ENCODE peak calls at places on chromosomes 7 and 10, in ten cellular contexts. One of them, this sample, is unnamed.

GRCh38 chr10:8331387-8331786 is 276.9 kb downstream of the GATA3 start:
- ATAC-seq in stimulated activated naive CD8-positive, alpha-beta T cell treated with anti-CD3 and anti-CD28 coated beads, Interleukin-15, amount 100 ng/mL, for 72 hours: no peak
- ATAC-seq in CD8-positive, alpha-beta T cell: peak
- ATAC-seq in A549: no peak
- ATAC-seq in left cardiac atrium: no peak
- ATAC-seq in lower lobe of right lung: no peak
- ATAC-seq in psoas muscle: no peak
- ATAC-seq in sciatic nerve: no peak
- ATAC-seq in HCT116: no peak
- ATAC-seq in left colon: no peak
- ATAC-seq in this sample: peak

GRCh38 chr10:86439544-86439943 is 72.9 kb upstream of the GRID1 start:
- ATAC-seq in lower lobe of right lung: peak
- ATAC-seq in left colon: peak
- ATAC-seq in HCT116: no peak
- ATAC-seq in left cardiac atrium: peak
- ATAC-seq in A549: peak
- ATAC-seq in psoas muscle: peak
- ATAC-seq in sciatic nerve: peak
- ATAC-seq in CD8-positive, alpha-beta T cell: no peak
- ATAC-seq in stimulated activated naive CD8-positive, alpha-beta T cell treated with anti-CD3 and anti-CD28 coated beads, Interleukin-15, amount 100 ng/mL, for 72 hours: no peak
- ATAC-seq in this sample: no peak

GRCh38 chr10:6145979-6146432 is 56.7 kb upstream of the PFKFB3 start:
- ATAC-seq in A549: no peak
- ATAC-seq in stimulated activated naive CD8-positive, alpha-beta T cell treated with anti-CD3 and anti-CD28 coated beads, Interleukin-15, amount 100 ng/mL, for 72 hours: no peak
- ATAC-seq in sciatic nerve: no peak
- ATAC-seq in psoas muscle: no peak
- ATAC-seq in lower lobe of right lung: no peak
- ATAC-seq in left colon: no peak
- ATAC-seq in CD8-positive, alpha-beta T cell: no peak
- ATAC-seq in HCT116: no peak
- ATAC-seq in left cardiac atrium: no peak
- ATAC-seq in this sample: no peak

GRCh38 chr10:17023386-17024298 is 106.0 kb downstream of the CUBN start:
- ATAC-seq in CD8-positive, alpha-beta T cell: peak
- ATAC-seq in A549: peak
- ATAC-seq in left cardiac atrium: peak
- ATAC-seq in lower lobe of right lung: peak
- ATAC-seq in left colon: peak
- ATAC-seq in sciatic nerve: peak
- ATAC-seq in HCT116: peak
- ATAC-seq in psoas muscle: peak
- ATAC-seq in stimulated activated naive CD8-positive, alpha-beta T cell treated with anti-CD3 and anti-CD28 coated beads, Interleukin-15, amount 100 ng/mL, for 72 hours: peak
- ATAC-seq in this sample: peak

GRCh38 chr7:129780257-129781127 is 169.0 kb downstream of the NRF1 start:
- ATAC-seq in A549: peak
- ATAC-seq in HCT116: peak
- ATAC-seq in lower lobe of right lung: peak
- ATAC-seq in stimulated activated naive CD8-positive, alpha-beta T cell treated with anti-CD3 and anti-CD28 coated beads, Interleukin-15, amount 100 ng/mL, for 72 hours: peak
- ATAC-seq in CD8-positive, alpha-beta T cell: peak
- ATAC-seq in left cardiac atrium: peak
- ATAC-seq in sciatic nerve: peak
- ATAC-seq in left colon: peak
- ATAC-seq in psoas muscle: peak
- ATAC-seq in this sample: peak

GRCh38 chr7:128939861-128940410 is 2.2 kb downstream of the IRF5 start:
- ATAC-seq in left cardiac atrium: no peak
- ATAC-seq in psoas muscle: no peak
- ATAC-seq in A549: no peak
- ATAC-seq in HCT116: no peak
- ATAC-seq in left colon: no peak
- ATAC-seq in lower lobe of right lung: peak
- ATAC-seq in stimulated activated naive CD8-positive, alpha-beta T cell treated with anti-CD3 and anti-CD28 coated beads, Interleukin-15, amount 100 ng/mL, for 72 hours: no peak
- ATAC-seq in sciatic nerve: peak
- ATAC-seq in CD8-positive, alpha-beta T cell: no peak
- ATAC-seq in this sample: no peak

GRCh38 chr10:20892796-20893195 is 4.3 kb downstream of the NEBL start:
- ATAC-seq in A549: no peak
- ATAC-seq in sciatic nerve: no peak
- ATAC-seq in left cardiac atrium: no peak
- ATAC-seq in lower lobe of right lung: no peak
- ATAC-seq in psoas muscle: no peak
- ATAC-seq in CD8-positive, alpha-beta T cell: no peak
- ATAC-seq in left colon: no peak
- ATAC-seq in stimulated activated naive CD8-positive, alpha-beta T cell treated with anti-CD3 and anti-CD28 coated beads, Interleukin-15, amount 100 ng/mL, for 72 hours: no peak
- ATAC-seq in HCT116: no peak
- ATAC-seq in this sample: no peak

GRCh38 chr10:64011871-64012714 is 490.9 kb downstream of the REEP3 start:
- ATAC-seq in stimulated activated naive CD8-positive, alpha-beta T cell treated with anti-CD3 and anti-CD28 coated beads, Interleukin-15, amount 100 ng/mL, for 72 hours: no peak
- ATAC-seq in lower lobe of right lung: no peak
- ATAC-seq in sciatic nerve: peak
- ATAC-seq in HCT116: no peak
- ATAC-seq in A549: no peak
- ATAC-seq in left cardiac atrium: no peak
- ATAC-seq in left colon: no peak
- ATAC-seq in psoas muscle: no peak
- ATAC-seq in CD8-positive, alpha-beta T cell: no peak
- ATAC-seq in this sample: no peak

GRCh38 chr7:150620617-150621371 is 11.4 kb downstream of the GIMAP6 start:
- ATAC-seq in left colon: no peak
- ATAC-seq in psoas muscle: no peak
- ATAC-seq in left cardiac atrium: no peak
- ATAC-seq in sciatic nerve: no peak
- ATAC-seq in HCT116: no peak
- ATAC-seq in lower lobe of right lung: no peak
- ATAC-seq in A549: no peak
- ATAC-seq in CD8-positive, alpha-beta T cell: no peak
- ATAC-seq in stimulated activated naive CD8-positive, alpha-beta T cell treated with anti-CD3 and anti-CD28 coated beads, Interleukin-15, amount 100 ng/mL, for 72 hours: peak
- ATAC-seq in this sample: peak

GRCh38 chr7:130272456-130273080 is 5.9 kb downstream of the CPA2 start:
- ATAC-seq in sciatic nerve: peak
- ATAC-seq in stimulated activated naive CD8-positive, alpha-beta T cell treated with anti-CD3 and anti-CD28 coated beads, Interleukin-15, amount 100 ng/mL, for 72 hours: no peak
- ATAC-seq in left colon: no peak
- ATAC-seq in CD8-positive, alpha-beta T cell: no peak
- ATAC-seq in HCT116: no peak
- ATAC-seq in lower lobe of right lung: peak
- ATAC-seq in A549: no peak
- ATAC-seq in left cardiac atrium: peak
- ATAC-seq in psoas muscle: no peak
- ATAC-seq in this sample: no peak

GRCh38 chr7:43385856-43386255 is 197.1 kb upstream of the STK17A start:
- ATAC-seq in left colon: no peak
- ATAC-seq in HCT116: no peak
- ATAC-seq in psoas muscle: no peak
- ATAC-seq in stimulated activated naive CD8-positive, alpha-beta T cell treated with anti-CD3 and anti-CD28 coated beads, Interleukin-15, amount 100 ng/mL, for 72 hours: no peak
- ATAC-seq in CD8-positive, alpha-beta T cell: no peak
- ATAC-seq in left cardiac atrium: no peak
- ATAC-seq in A549: no peak
- ATAC-seq in sciatic nerve: no peak
- ATAC-seq in lower lobe of right lung: no peak
- ATAC-seq in this sample: peak

GRCh38 chr10:3396116-3396515 is 223.5 kb upstream of the PITRM1 start:
- ATAC-seq in lower lobe of right lung: peak
- ATAC-seq in stimulated activated naive CD8-positive, alpha-beta T cell treated with anti-CD3 and anti-CD28 coated beads, Interleukin-15, amount 100 ng/mL, for 72 hours: no peak
- ATAC-seq in A549: no peak
- ATAC-seq in left cardiac atrium: no peak
- ATAC-seq in HCT116: no peak
- ATAC-seq in sciatic nerve: no peak
- ATAC-seq in left colon: no peak
- ATAC-seq in psoas muscle: no peak
- ATAC-seq in CD8-positive, alpha-beta T cell: no peak
- ATAC-seq in this sample: no peak

This sample was measured in activated T-helper 17 cell treated with anti-CD3 and anti-CD28 coated beads, Interleukin-2, amount 50 U/mL, for 72 hours.